ENCODE peak calls at places on chromosomes 5 and 9, in nine cellular contexts. Y is fibroblast of lung; U is A549; K is natural killer cell; R is CD8-positive, alpha-beta T cell; X is B cell; C is lung; P is PC-9; E is omental fat pad. D is an unnamed sample.

GRCh38 chr5:180332051-180332517 is 21.1 kb downstream of the GFPT2 start:
- DNase-seq in C (no peak), Y (peak), P (peak), R (no peak), K (no peak), U (peak), X (no peak), E (no peak), D (no peak)

GRCh38 chr5:168123853-168124528 is 167.5 kb upstream of the WWC1 start:
- DNase-seq in P (peak), C (no peak), Y (no peak), K (no peak), E (no peak), R (no peak), X (no peak), U (no peak), D (peak)

GRCh38 chr5:157548513-157549282 is 26.9 kb downstream of the ADAM19 start:
- DNase-seq in P (peak), X (no peak), E (no peak), Y (peak), U (peak), C (no peak), R (no peak), K (no peak), D (no peak)

GRCh38 chr9:90830977-90831376 is 29.4 kb downstream of the SYK start:
- DNase-seq in R (no peak), Y (no peak), P (no peak), E (no peak), C (no peak), X (peak), U (no peak), K (no peak), D (peak)

GRCh38 chr9:72772641-72773040 is 180.2 kb downstream of the ALDH1A1 start:
- DNase-seq in P (no peak), C (no peak), E (no peak), K (no peak), R (no peak), U (no peak), X (no peak), Y (peak), D (no peak)

GRCh38 chr9:27569406-27569805 is 3.9 kb downstream of the C9orf72 start:
- DNase-seq in C (no peak), P (peak), E (no peak), X (no peak), R (no peak), K (no peak), U (no peak), Y (no peak), D (no peak)

GRCh38 chr9:530681-531080 is 310.8 kb upstream of the DMRT1 start:
- DNase-seq in Y (no peak), E (no peak), X (no peak), C (no peak), K (no peak), R (no peak), U (peak), P (no peak), D (no peak)

GRCh38 chr5:176538985-176539384 is 1.8 kb upstream of the RNF44 start:
- DNase-seq in Y (no peak), X (no peak), E (no peak), R (no peak), C (no peak), P (no peak), K (no peak), U (no peak), D (no peak)

GRCh38 chr9:6660512-6660911 is 15.0 kb upstream of the GLDC start:
- DNase-seq in P (no peak), E (no peak), X (no peak), Y (no peak), U (no peak), K (no peak), R (no peak), C (no peak), D (no peak)

GRCh38 chr9:84738353-84738752 is 68.8 kb downstream of the NTRK2 start:
- DNase-seq in C (no peak), Y (no peak), R (no peak), E (no peak), U (no peak), X (no peak), K (no peak), P (no peak), D (no peak)

GRCh38 chr9:91116226-91116625 is 245.5 kb downstream of the AUH start:
- DNase-seq in E (no peak), U (no peak), Y (peak), K (no peak), X (no peak), R (no peak), P (no peak), C (no peak), D (no peak)

GRCh38 chr9:69549310-69550202 is 122.6 kb downstream of the APBA1 start:
- DNase-seq in E (no peak), P (peak), K (no peak), X (peak), R (no peak), Y (peak), C (no peak), U (peak), D (no peak)

GRCh38 chr5:179166886-179167841 is 107.0 kb downstream of the ZNF354C start:
- DNase-seq in X (peak), Y (peak), C (no peak), U (no peak), R (peak), E (peak), P (no peak), K (peak), D (peak)

GRCh38 chr5:113050606-113051391 is 74.2 kb downstream of the DCP2 start:
- DNase-seq in U (no peak), Y (peak), C (no peak), R (no peak), X (no peak), P (no peak), K (no peak), E (no peak), D (no peak)

GRCh38 chr5:152140391-152140790 is 215.7 kb upstream of the GLRA1 start:
- DNase-seq in U (no peak), K (no peak), P (no peak), X (no peak), E (no peak), Y (no peak), R (no peak), C (no peak), D (no peak)

GRCh38 chr9:105103776-105104175 is 140.7 kb upstream of the SLC44A1 start:
- DNase-seq in P (peak), R (no peak), Y (no peak), E (no peak), X (no peak), U (peak), K (no peak), C (no peak), D (no peak)

GRCh38 chr5:32504923-32505596 is 60.5 kb upstream of the ZFR start:
- DNase-seq in K (no peak), R (peak), Y (peak), U (no peak), P (no peak), E (no peak), X (no peak), C (no peak), D (no peak)

GRCh38 chr5:100676807-100677631 is 141.8 kb downstream of the FAM174A start:
- DNase-seq in U (no peak), Y (peak), X (no peak), K (no peak), C (no peak), R (no peak), E (no peak), P (no peak), D (no peak)

DNA sequence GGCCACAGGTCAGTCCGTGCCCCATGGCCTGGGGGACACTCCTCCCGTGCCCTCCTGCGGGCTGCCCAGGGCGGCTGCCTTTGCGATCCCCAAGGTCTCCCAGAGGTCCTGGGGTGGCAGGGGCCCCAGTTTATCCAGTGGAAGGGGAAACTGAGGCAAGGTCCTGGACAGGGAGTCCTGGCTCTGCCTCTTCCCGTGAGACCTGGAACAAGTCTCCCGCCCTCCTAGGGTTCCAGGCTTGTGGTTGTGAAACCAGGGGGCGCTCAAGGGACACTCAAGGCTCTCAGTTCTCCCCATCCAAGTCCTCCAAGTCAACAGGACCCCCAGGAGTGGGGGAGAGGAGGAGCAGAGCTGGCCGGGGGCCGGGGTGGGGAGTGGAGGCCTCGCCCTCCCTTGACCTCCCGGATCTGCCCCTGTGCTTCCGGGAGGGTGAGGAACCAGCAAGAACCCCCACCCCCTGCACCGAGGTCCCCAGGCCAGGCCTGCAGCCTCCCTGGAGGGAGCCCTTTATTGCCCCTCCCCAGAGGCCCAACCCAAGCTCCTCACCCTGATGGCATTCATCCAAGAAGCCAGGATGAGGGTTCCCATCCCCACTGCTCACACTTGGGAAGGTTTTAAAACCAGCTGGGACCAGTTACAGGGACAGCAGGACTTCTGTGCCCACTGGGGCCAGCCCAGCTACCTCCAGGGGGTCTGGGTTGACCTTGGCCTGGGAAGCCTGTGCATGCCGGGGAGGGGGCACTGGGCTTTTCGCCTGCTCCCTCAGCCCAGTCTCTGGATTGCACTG is 24.7 kb upstream of the TMEM250 start:
- DNase-seq in P (no peak), C (no peak), X (no peak), Y (peak), U (peak), E (no peak), R (no peak), K (no peak), D (no peak)
- TF ChIP-seq CTCF in P (peak), C (no peak), X (no peak), Y (no peak), U (peak), E (no peak), R (no peak), K (no peak), D (peak)

DNA sequence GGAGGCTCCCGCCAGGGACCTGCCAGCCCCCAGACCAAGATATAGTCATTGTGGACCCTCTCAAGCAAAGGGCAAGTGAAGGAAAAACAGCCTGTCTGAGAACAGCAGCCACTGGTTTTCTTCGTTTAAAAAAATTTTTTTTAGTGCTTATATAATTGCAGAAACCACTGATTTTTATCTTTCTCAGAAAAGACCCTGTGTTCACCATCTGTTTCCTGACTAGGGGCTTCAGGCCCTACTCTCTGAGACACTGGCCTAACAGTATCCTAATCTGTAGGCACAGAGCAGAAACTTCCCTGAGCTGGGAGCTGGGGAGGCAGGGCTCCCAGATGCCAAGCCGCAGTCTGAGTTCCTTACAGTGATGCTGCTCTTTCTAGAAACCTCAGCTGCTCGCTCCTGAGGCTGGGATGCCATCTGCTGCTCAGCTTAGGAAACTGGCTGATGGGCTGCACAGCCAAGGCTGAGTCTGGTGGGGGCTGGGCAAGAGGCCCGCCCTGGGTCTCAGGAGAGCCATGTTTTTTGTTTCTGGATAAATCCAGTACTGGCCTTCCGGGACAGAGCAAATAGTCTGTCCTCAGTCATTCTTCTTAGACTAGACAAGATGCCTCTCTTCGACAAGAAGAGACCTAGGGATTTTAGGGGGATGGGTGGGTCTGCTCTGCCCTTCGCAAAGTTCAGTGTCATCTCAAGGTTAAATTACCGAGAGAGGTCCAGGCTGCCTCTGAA is 31.0 kb upstream of the MATR3 start:
- DNase-seq in R (peak), E (peak), U (peak), X (peak), P (peak), Y (peak), C (peak), K (peak), D (peak)
- TF ChIP-seq CTCF in R (peak), E (no peak), U (peak), X (peak), P (peak), Y (peak), C (peak), K (peak), D (peak)

DNA sequence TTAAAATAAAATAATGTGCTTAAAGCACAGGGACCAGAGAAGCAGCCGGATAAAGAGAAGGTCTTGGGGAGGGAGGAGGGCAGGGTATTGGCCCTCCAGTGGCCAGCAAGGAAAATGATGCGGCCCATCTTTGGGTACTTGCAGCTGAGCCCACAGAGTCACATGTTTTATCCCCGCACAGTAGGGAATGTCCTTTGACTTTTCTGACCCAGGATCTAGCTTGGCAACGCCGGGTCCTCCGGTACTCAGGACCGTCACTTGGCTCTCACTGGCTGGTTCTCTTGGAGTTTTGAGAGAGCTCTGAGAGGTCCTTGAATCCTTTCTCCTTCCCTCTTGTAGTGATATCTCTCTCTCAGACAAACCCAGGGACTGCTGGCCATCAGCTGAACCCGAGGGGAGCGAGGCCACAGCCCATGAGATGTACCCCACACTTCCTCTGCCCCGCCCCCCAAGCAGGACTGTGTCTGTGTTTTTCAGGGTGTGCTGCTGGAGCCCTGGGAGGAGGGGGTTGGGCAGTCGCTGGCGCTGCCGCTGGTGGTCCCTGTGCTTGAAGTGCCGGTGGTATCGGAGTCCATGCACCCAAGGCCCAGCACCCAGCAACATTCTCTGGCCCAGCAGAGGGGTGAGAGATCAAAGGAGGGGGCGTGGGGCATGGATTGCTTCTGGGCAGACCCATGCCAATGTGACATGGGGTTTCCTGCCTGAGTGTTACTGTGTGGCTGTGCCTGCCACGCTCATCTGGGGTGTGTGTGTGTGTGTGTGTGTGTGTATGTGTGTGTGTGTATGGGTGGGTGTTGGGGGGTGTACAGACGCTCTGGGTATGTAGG is 35.5 kb upstream of the HSPA9 start:
- DNase-seq in U (peak), Y (peak), C (no peak), P (no peak), X (no peak), R (no peak), K (no peak), E (no peak), D (no peak)
- TF ChIP-seq CTCF in U (no peak), Y (peak), C (no peak), P (no peak), X (no peak), R (no peak), K (no peak), E (no peak), D (peak)

GRCh38 chr9:22040760-22041159 is 31.7 kb upstream of the CDKN2B start:
- DNase-seq in U (no peak), Y (peak), X (no peak), K (no peak), P (peak), C (no peak), E (no peak), R (no peak), D (no peak)

GRCh38 chr9:22039258-22039657 is 30.2 kb upstream of the CDKN2B start:
- DNase-seq in R (no peak), P (no peak), E (no peak), Y (peak), U (no peak), X (no peak), K (no peak), C (no peak), D (no peak)

GRCh38 chr9:22036866-22037626 is 27.9 kb upstream of the CDKN2B start:
- DNase-seq in K (no peak), C (no peak), R (no peak), Y (peak), P (no peak), U (no peak), X (no peak), E (no peak), D (no peak)

GRCh38 chr9:22035591-22036011 is 26.5 kb upstream of the CDKN2B start:
- DNase-seq in Y (no peak), K (no peak), P (no peak), R (no peak), X (no peak), E (no peak), C (no peak), U (no peak), D (no peak)

DNA sequence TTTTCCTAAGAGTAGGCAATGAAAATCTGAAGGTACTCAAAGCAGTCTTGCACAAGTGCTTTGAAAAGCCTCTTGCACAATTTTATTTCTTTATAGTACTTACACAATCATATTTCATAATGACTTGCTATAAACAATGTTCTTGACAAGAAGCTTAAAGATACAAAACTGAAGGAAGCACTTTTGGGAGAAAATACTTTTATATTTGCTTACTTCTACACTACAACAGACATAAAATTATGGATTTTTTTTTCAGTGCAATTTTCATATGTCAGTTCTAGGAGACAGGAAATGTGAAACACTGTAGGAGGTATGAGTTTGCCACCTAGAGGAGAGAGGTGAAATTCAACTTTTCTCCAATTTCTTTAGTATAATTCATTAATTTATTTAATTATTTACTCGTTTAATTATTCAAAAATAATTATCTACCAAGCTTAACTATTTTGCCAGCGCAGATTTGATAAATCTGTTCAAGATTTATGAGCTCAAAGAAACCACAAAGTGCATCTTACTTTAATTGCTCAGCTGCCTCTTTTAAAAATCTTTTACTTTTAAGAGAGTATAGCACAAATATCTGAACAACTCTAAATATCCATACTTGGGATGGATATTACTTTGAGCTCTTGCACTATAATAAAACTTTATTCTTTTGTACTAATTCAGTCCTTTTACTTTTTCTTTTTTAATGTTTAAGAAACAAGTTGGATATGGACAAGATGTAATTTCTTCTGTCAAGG is 29.0 kb upstream of the CDKN2B start:
- DNase-seq in U (no peak), Y (peak), C (no peak), X (peak), E (no peak), P (peak), K (no peak), R (no peak), D (no peak)
- TF ChIP-seq CTCF in U (no peak), Y (peak), C (peak), X (peak), E (no peak), P (peak), K (peak), R (peak), D (peak)

GRCh38 chr9:12748016-12748415 is 26.8 kb upstream of the LURAP1L start:
- DNase-seq in C (no peak), X (no peak), U (no peak), P (no peak), R (no peak), K (no peak), Y (peak), E (no peak), D (no peak)

GRCh38 chr9:12753931-12754330 is 20.9 kb upstream of the LURAP1L start:
- DNase-seq in C (no peak), R (no peak), K (no peak), E (no peak), X (no peak), Y (no peak), P (no peak), U (no peak), D (no peak)

GRCh38 chr9:12748954-12749353 is 25.9 kb upstream of the LURAP1L start:
- DNase-seq in X (no peak), C (no peak), E (no peak), P (no peak), U (no peak), R (no peak), Y (no peak), K (no peak), D (no peak)
- TF ChIP-seq CTCF in X (no peak), C (no peak), E (no peak), P (no peak), U (no peak), R (no peak), Y (no peak), K (no peak), D (no peak)

D was measured in GM06990.